ENCODE peak calls at places on chromosomes 3 and 15, in seven cellular contexts. V, P, K, F, Y, S and I are unnamed samples.

GRCh38 chr15:43329222-43329959 is 982 bp downstream of the LCMT2 start:
- DNase-seq in V (no peak), P (peak; percentile 2), K (no peak), F (no peak), Y (peak; percentile 78), S (peak; percentile 10), I (no peak)

GRCh38 chr3:121592856-121593702 is at the start of gene FBXO40:
- DNase-seq in V (no peak), P (no peak), K (no peak), F (no peak), Y (peak; percentile 90), S (no peak), I (no peak)

GRCh38 chr3:137163958-137164357 is 206.2 kb downstream of the IL20RB start:
- DNase-seq in V (no peak), P (no peak), K (no peak), F (no peak), Y (no peak), S (no peak), I (no peak)

GRCh38 chr15:48572823-48573222 is 72.7 kb downstream of the FBN1 start:
- DNase-seq in V (no peak), P (no peak), K (no peak), F (no peak), Y (no peak), S (no peak), I (no peak)

GRCh38 chr3:174355505-174355904 is 503.6 kb upstream of the NAALADL2 start:
- DNase-seq in V (no peak), P (no peak), K (no peak), F (no peak), Y (peak; percentile 64), S (peak; percentile 31), I (peak; percentile 28)

GRCh38 chr15:32856753-32857152 is 138.9 kb downstream of the GREM1 start:
- DNase-seq in V (no peak), P (no peak), K (no peak), F (no peak), Y (no peak), S (peak; percentile 85), I (peak; percentile 61)

GRCh38 chr15:40807888-40808194 is 568 bp upstream of the DNAJC17 start:
- DNase-seq in V (no peak), P (no peak), K (no peak), F (no peak), Y (no peak), S (no peak), I (no peak)

GRCh38 chr3:132626955-132627354 is 29.9 kb downstream of the ACKR4 start:
- DNase-seq in V (no peak), P (no peak), K (no peak), F (no peak), Y (no peak), S (no peak), I (no peak)

GRCh38 chr15:44158111-44158510 is 37.0 kb downstream of the FRMD5 start:
- DNase-seq in V (no peak), P (no peak), K (no peak), F (no peak), Y (no peak), S (peak; percentile 37), I (no peak)

GRCh38 chr15:100765458-100766224 is 114.0 kb upstream of the ALDH1A3 start:
- DNase-seq in V (no peak), P (no peak), K (no peak), F (no peak), Y (no peak), S (no peak), I (no peak)

GRCh38 chr15:42427429-42428223 is 63.3 kb downstream of the ZNF106 start:
- DNase-seq in V (no peak), P (no peak), K (no peak), F (no peak), Y (no peak), S (peak; percentile 90), I (no peak)

GRCh38 chr15:61946778-61947177 is 113.5 kb downstream of the VPS13C start:
- DNase-seq in V (no peak), P (no peak), K (no peak), F (no peak), Y (no peak), S (peak; percentile 41), I (no peak)

GRCh38 chr3:37594873-37595783 is 266.6 kb upstream of the CTDSPL start:
- DNase-seq in V (no peak), P (no peak), K (no peak), F (no peak), Y (peak; percentile 49), S (no peak), I (no peak)

GRCh38 chr3:15977598-15978232 is 179.9 kb upstream of the ANKRD28 start:
- DNase-seq in V (no peak), P (no peak), K (no peak), F (no peak), Y (peak; percentile 3), S (no peak), I (no peak)

GRCh38 chr15:101157721-101158120 is 94.1 kb downstream of the CHSY1 start:
- DNase-seq in V (no peak), P (no peak), K (no peak), F (no peak), Y (no peak), S (no peak), I (no peak)

GRCh38 chr15:63465104-63465503 is 39.3 kb upstream of the USP3 start:
- DNase-seq in V (no peak), P (no peak), K (no peak), F (no peak), Y (no peak), S (peak; percentile 54), I (peak; percentile 81)

GRCh38 chr3:113261996-113262665 is 50.8 kb downstream of the BOC start:
- DNase-seq in V (no peak), P (no peak), K (no peak), F (no peak), Y (peak; percentile 35), S (no peak), I (no peak)

GRCh38 chr3:57557088-57557537 is 1.0 kb downstream of the PDE12 start:
- DNase-seq in V (no peak), P (peak; percentile 25), K (no peak), F (no peak), Y (peak; percentile 43), S (peak; percentile 69), I (peak; percentile 68)

GRCh38 chr3:188559856-188560255 is 405.9 kb downstream of the LPP start:
- DNase-seq in V (no peak), P (no peak), K (no peak), F (no peak), Y (peak; percentile 22), S (no peak), I (no peak)

GRCh38 chr15:88257311-88257901 is 867 bp upstream of the NTRK3 start:
- DNase-seq in V (peak; percentile 66), P (no peak), K (no peak), F (no peak), Y (peak; percentile 50), S (no peak), I (peak; percentile 9)

GRCh38 chr3:16122155-16122554 is 52.3 kb upstream of the GALNT15 start:
- DNase-seq in V (peak; percentile 10), P (no peak), K (no peak), F (no peak), Y (no peak), S (no peak), I (no peak)

GRCh38 chr3:140499114-140499757 is 178.6 kb upstream of the TRIM42 start:
- DNase-seq in V (no peak), P (no peak), K (no peak), F (no peak), Y (peak; percentile 65), S (no peak), I (no peak)

GRCh38 chr3:146145642-146146041 is 15.3 kb downstream of the PLOD2 start:
- DNase-seq in V (no peak), P (no peak), K (no peak), F (no peak), Y (no peak), S (no peak), I (no peak)

GRCh38 chr3:50316657-50317242 is 5.8 kb downstream of the HYAL2 start:
- DNase-seq in V (no peak), P (no peak), K (no peak), F (no peak), Y (no peak), S (peak; percentile 62), I (no peak)

GRCh38 chr15:68199340-68199739 is 5.8 kb downstream of the CALML4 start:
- DNase-seq in V (no peak), P (no peak), K (no peak), F (no peak), Y (peak; percentile 70), S (no peak), I (no peak)

GRCh38 chr3:143700431-143700975 is 147.8 kb downstream of the SLC9A9 start:
- DNase-seq in V (no peak), P (no peak), K (no peak), F (no peak), Y (no peak), S (no peak), I (no peak)

GRCh38 chr3:69110941-69111546 is 11.4 kb downstream of the LMOD3 start:
- DNase-seq in V (no peak), P (no peak), K (no peak), F (no peak), Y (no peak), S (no peak), I (no peak)

GRCh38 chr3:46693038-46693896 is at the start of gene ALS2CL:
- DNase-seq in V (peak; percentile 28), P (peak; percentile 56), K (no peak), F (no peak), Y (peak; percentile 17), S (no peak), I (peak; percentile 57)